ENCODE peak calls at places on chromosome 17, in four cellular contexts. K is glutamatergic neuron, E is Calu3, R is nephron progenitor cell. G is an unnamed sample.

GRCh38 chr17:76565728-76566612 is 19.7 kb downstream of the ST6GALNAC2 start:
- DNase-seq in K (no peak), E (no peak), R (no peak), G (no peak)

GRCh38 chr17:31061678-31062077 is 33.1 kb upstream of the NF1 start:
- DNase-seq in K (peak; percentile 23), E (no peak), R (no peak), G (no peak)

GRCh38 chr17:76845524-76845923 is 22.7 kb upstream of the MGAT5B start:
- DNase-seq in K (no peak), E (no peak), R (no peak), G (no peak)

GRCh38 chr17:59439711-59440110 is 108.3 kb downstream of the YPEL2 start:
- DNase-seq in K (no peak), E (no peak), R (no peak), G (no peak)

GRCh38 chr17:81991684-81992513 is 14.5 kb downstream of the ASPSCR1 start:
- DNase-seq in K (peak; percentile 24), E (peak; percentile 75), R (peak; percentile 75), G (no peak)

GRCh38 chr17:72173475-72174116 is 52.8 kb downstream of the SOX9 start:
- DNase-seq in K (no peak), E (no peak), R (peak; percentile 12), G (no peak)

GRCh38 chr17:81398855-81399451 is 3.7 kb downstream of the BAHCC1 start:
- DNase-seq in K (peak; percentile 61), E (no peak), R (peak; percentile 47), G (no peak)

GRCh38 chr17:2849327-2849670 is 53.1 kb downstream of the RAP1GAP2 start:
- DNase-seq in K (peak; percentile 42), E (no peak), R (peak; percentile 15), G (no peak)

GRCh38 chr17:17191346-17191792 is 14.8 kb downstream of the PLD6 start:
- DNase-seq in K (no peak), E (no peak), R (no peak), G (no peak)

GRCh38 chr17:42281571-42282096 is 5.4 kb upstream of the STAT5B start:
- DNase-seq in K (no peak), E (no peak), R (no peak), G (no peak)

GRCh38 chr17:19755392-19755791 is 7.3 kb upstream of the ALDH3A1 start:
- DNase-seq in K (no peak), E (no peak), R (no peak), G (no peak)

GRCh38 chr17:70208825-70209555 is 39.7 kb downstream of the KCNJ2 start:
- DNase-seq in K (no peak), E (no peak), R (no peak), G (peak; percentile 15)

GRCh38 chr17:31052187-31052889 is 42.4 kb upstream of the NF1 start:
- DNase-seq in K (no peak), E (peak; percentile 32), R (no peak), G (no peak)

GRCh38 chr17:59287452-59287851 is 44.0 kb upstream of the YPEL2 start:
- DNase-seq in K (no peak), E (no peak), R (no peak), G (no peak)

GRCh38 chr17:57099165-57099564 is 14.1 kb downstream of the AKAP1 start:
- DNase-seq in K (no peak), E (no peak), R (no peak), G (peak; percentile 52)

GRCh38 chr17:2049333-2050245 is 5.3 kb upstream of the HIC1 start:
- DNase-seq in K (peak; percentile 90), E (peak; percentile 78), R (peak; percentile 95), G (peak; percentile 91)

GRCh38 chr17:55420067-55420775 is 1.4 kb downstream of the MMD start:
- DNase-seq in K (no peak), E (no peak), R (no peak), G (peak; percentile 50)

GRCh38 chr17:42537156-42537805 is 1.2 kb downstream of the NAGLU start:
- DNase-seq in K (no peak), E (no peak), R (no peak), G (no peak)

GRCh38 chr17:43524945-43525575 is 21.1 kb downstream of the ETV4 start:
- DNase-seq in K (no peak), E (no peak), R (no peak), G (no peak)

GRCh38 chr17:5832886-5833285 is 237.3 kb upstream of the WSCD1 start:
- DNase-seq in K (no peak), E (no peak), R (no peak), G (no peak)

GRCh38 chr17:80835816-80836657 is 155.6 kb upstream of the CHMP6 start:
- DNase-seq in K (no peak), E (no peak), R (no peak), G (no peak)

GRCh38 chr17:79053251-79053925 is 21.2 kb upstream of the ENGASE start:
- DNase-seq in K (no peak), E (no peak), R (no peak), G (no peak)

GRCh38 chr17:62824290-62825135 is 16.4 kb upstream of the MARCHF10 start:
- DNase-seq in K (no peak), E (peak; percentile 32), R (no peak), G (no peak)

GRCh38 chr17:47622179-47622549 is 27.6 kb upstream of the KPNB1 start:
- DNase-seq in K (no peak), E (no peak), R (no peak), G (no peak)

GRCh38 chr17:42178817-42179216 is 2.1 kb downstream of the KCNH4 start:
- DNase-seq in K (no peak), E (peak; percentile 30), R (no peak), G (peak; percentile 74)

GRCh38 chr17:72682597-72682996 is 409.9 kb downstream of the SLC39A11 start:
- DNase-seq in K (no peak), E (no peak), R (no peak), G (no peak)

GRCh38 chr17:66988069-66988798 is 23.7 kb downstream of the CACNG4 start:
- DNase-seq in K (no peak), E (no peak), R (no peak), G (no peak)

GRCh38 chr17:76716146-76716833 is 5.5 kb upstream of the MXRA7 start:
- DNase-seq in K (no peak), E (no peak), R (no peak), G (no peak)

GRCh38 chr17:82215095-82215971 is 2.7 kb upstream of the CCDC57 start:
- DNase-seq in K (peak; percentile 45), E (no peak), R (no peak), G (peak; percentile 76)

GRCh38 chr17:76122411-76123126 is 18.5 kb downstream of the FOXJ1 start:
- DNase-seq in K (no peak), E (no peak), R (no peak), G (peak; percentile 35)

GRCh38 chr17:37179893-37180292 is 195.9 kb upstream of the C17orf78 start:
- DNase-seq in K (no peak), E (no peak), R (no peak), G (no peak)

GRCh38 chr17:68295086-68295485 is 3.8 kb downstream of the ARSG start:
- DNase-seq in K (no peak), E (no peak), R (no peak), G (no peak)

GRCh38 chr17:72615627-72615991 is 476.9 kb downstream of the SLC39A11 start:
- DNase-seq in K (no peak), E (no peak), R (no peak), G (no peak)

GRCh38 chr17:76789235-76789788 is 51.4 kb downstream of the MFSD11 start:
- DNase-seq in K (no peak), E (no peak), R (peak; percentile 16), G (no peak)

GRCh38 chr17:44911133-44912001 is 3.9 kb downstream of the GFAP start:
- DNase-seq in K (peak; percentile 77), E (peak; percentile 86), R (peak; percentile 70), G (peak; percentile 80)
- TF ChIP-seq CTCF in K (no peak), E (peak; percentile 86), R (peak; percentile 56), G (peak; percentile 67)

GRCh38 chr17:48624118-48624517 is 2.0 kb downstream of the HOXB9 start:
- DNase-seq in K (no peak), E (no peak), R (no peak), G (no peak)

GRCh38 chr17:48624544-48625501 is 1.3 kb downstream of the HOXB9 start:
- DNase-seq in K (peak; percentile 45), E (peak; percentile 64), R (no peak), G (peak; percentile 57)

GRCh38 chr17:48621410-48622387 is 4.5 kb downstream of the HOXB9 start:
- DNase-seq in K (no peak), E (no peak), R (peak; percentile 52), G (no peak)

GRCh38 chr17:48622857-48623256 is 3.3 kb downstream of the HOXB9 start:
- DNase-seq in K (no peak), E (no peak), R (no peak), G (no peak)

GRCh38 chr17:48623583-48623982 is 2.6 kb downstream of the HOXB9 start:
- DNase-seq in K (no peak), E (no peak), R (no peak), G (no peak)
- TF ChIP-seq CTCF in K (no peak), E (no peak), R (no peak), G (no peak)

DNA sequence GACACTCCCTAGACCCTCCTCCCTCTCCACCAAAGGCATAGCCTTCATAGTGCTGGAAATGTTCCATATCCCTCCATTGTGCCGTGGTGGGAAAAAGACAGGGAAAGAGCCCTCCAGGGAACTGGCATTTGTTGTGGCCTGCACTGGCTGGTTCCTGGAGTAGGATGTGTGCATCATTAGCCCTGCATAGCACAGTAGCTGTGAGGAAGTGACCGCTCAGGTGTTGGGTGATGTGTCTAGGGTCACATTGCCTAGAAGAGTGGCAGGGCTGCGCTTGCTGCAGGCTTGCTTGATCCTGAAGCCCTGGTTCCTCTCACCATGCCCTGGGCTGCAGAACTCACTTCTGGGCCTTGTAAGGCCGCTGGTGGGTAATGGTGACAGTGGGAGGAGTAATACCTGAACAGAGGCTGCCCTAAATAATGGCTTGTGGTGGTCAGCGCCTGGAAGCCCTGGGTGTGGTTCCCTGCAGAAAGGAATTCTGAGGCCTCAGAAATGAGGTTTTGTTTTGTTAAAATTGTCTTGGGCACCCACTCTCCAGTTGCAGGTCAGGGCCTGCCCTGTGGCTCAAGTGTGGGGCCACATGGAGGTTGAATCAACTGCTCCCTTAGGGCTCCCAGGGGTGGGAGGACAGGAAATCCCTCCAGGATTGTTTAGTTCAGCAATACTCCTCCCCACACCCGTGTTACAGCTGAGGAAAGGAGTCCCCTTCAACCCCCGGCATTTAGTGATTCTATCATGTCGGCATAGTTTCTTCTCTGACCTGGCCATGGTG is 62.7 kb downstream of the KSR1 start:
- DNase-seq in K (no peak), E (no peak), R (no peak), G (no peak)
- TF ChIP-seq CTCF in K (no peak), E (no peak), R (no peak), G (no peak)

GRCh38 chr17:50564916-50565315 is 4.4 kb downstream of the CACNA1G start:
- DNase-seq in K (no peak), E (no peak), R (no peak), G (no peak)

GRCh38 chr17:50561796-50562195 is 1.3 kb downstream of the CACNA1G start:
- DNase-seq in K (no peak), E (no peak), R (no peak), G (no peak)

GRCh38 chr17:50560931-50561750 is 626 bp downstream of the CACNA1G start:
- DNase-seq in K (no peak), E (no peak), R (peak; percentile 55), G (peak; percentile 73)

GRCh38 chr17:50562266-50563094 is 2.0 kb downstream of the CACNA1G start:
- DNase-seq in K (no peak), E (no peak), R (no peak), G (no peak)

DNA sequence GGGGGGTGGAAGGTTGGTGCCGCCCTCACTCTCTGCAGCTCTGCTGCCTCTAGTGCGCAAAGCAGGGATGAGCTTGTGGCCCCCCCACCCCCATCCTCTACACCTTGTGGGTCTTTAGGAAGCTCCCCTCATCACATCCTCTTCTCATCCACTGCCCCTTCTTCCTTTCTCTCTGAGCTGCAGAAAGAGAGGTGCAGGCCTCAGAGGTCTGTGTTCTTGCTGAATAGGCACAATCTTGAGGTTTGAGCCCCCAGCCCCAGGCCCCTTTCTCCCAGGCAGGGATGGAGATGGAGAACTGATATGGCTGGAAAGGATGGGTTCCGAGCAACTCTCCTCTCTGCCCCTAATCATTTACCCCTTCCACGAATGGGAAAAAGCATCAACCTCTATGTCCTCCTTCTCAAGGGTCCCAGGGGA is 2.6 kb downstream of the CACNA1G start:
- DNase-seq in K (no peak), E (no peak), R (no peak), G (no peak)
- TF ChIP-seq CTCF in K (no peak), E (no peak), R (no peak), G (no peak)